ENCODE peak calls at places on chromosomes 4 and X, in five cellular contexts. One of them, this sample, is unnamed.
A peak's percentile ranks its signal among the peaks of the same experiment; 100 is the strongest.

GRCh38 chr4:119683518-119683917 is 54.9 kb upstream of the PDE5A start:
- DNase-seq in spleen: no peak
- DNase-seq in upper lobe of right lung: no peak
- DNase-seq in psoas muscle: no peak
- DNase-seq in uterus: no peak
- DNase-seq in this sample: no peak

GRCh38 chr4:137664416-137664815 is 132.1 kb upstream of the PCDH18 start:
- DNase-seq in upper lobe of right lung: no peak
- DNase-seq in psoas muscle: no peak
- DNase-seq in uterus: no peak
- DNase-seq in spleen: no peak
- DNase-seq in this sample: no peak

GRCh38 chr4:74018771-74019170 is 19.7 kb downstream of the CXCL3 start:
- DNase-seq in uterus: no peak
- DNase-seq in psoas muscle: no peak
- DNase-seq in spleen: no peak
- DNase-seq in upper lobe of right lung: no peak
- DNase-seq in this sample: no peak

GRCh38 chr4:158810487-158811215 is 41.8 kb downstream of the FNIP2 start:
- DNase-seq in uterus: peak; percentile 69
- DNase-seq in upper lobe of right lung: no peak
- DNase-seq in spleen: no peak
- DNase-seq in psoas muscle: peak; percentile 74
- DNase-seq in this sample: peak; percentile 80

GRCh38 chr4:48133668-48134444 is at the start of gene TXK:
- DNase-seq in uterus: no peak
- DNase-seq in spleen: no peak
- DNase-seq in upper lobe of right lung: no peak
- DNase-seq in psoas muscle: no peak
- DNase-seq in this sample: no peak

GRCh38 chr4:168796362-168797106 is 213.5 kb downstream of the CBR4 start:
- DNase-seq in upper lobe of right lung: no peak
- DNase-seq in spleen: no peak
- DNase-seq in uterus: no peak
- DNase-seq in psoas muscle: no peak
- DNase-seq in this sample: no peak

GRCh38 chr4:94469221-94469784 is 17.6 kb downstream of the PDLIM5 start:
- DNase-seq in uterus: no peak
- DNase-seq in psoas muscle: no peak
- DNase-seq in spleen: no peak
- DNase-seq in upper lobe of right lung: no peak
- DNase-seq in this sample: no peak

GRCh38 chr4:7806080-7806630 is 133.5 kb downstream of the AFAP1 start:
- DNase-seq in uterus: peak; percentile 86
- DNase-seq in spleen: peak; percentile 70
- DNase-seq in psoas muscle: peak; percentile 86
- DNase-seq in upper lobe of right lung: peak; percentile 80
- DNase-seq in this sample: peak; percentile 96

GRCh38 chr4:84482564-84483563 is 16.2 kb downstream of the NKX6-1 start:
- DNase-seq in spleen: no peak
- DNase-seq in uterus: no peak
- DNase-seq in upper lobe of right lung: peak; percentile 75
- DNase-seq in psoas muscle: no peak
- DNase-seq in this sample: peak; percentile 75

GRCh38 chr4:38092701-38093100 is 132.5 kb downstream of the PTTG2 start:
- DNase-seq in spleen: no peak
- DNase-seq in uterus: no peak
- DNase-seq in psoas muscle: no peak
- DNase-seq in upper lobe of right lung: no peak
- DNase-seq in this sample: no peak

GRCh38 chrX:75746891-75747639 is 38.0 kb downstream of the MAGEE2 start:
- DNase-seq in spleen: peak; percentile 85
- DNase-seq in uterus: peak; percentile 27
- DNase-seq in upper lobe of right lung: peak; percentile 67
- DNase-seq in psoas muscle: peak; percentile 63
- DNase-seq in this sample: peak; percentile 65

GRCh38 chr4:159105063-159105414 is 2.2 kb downstream of the RAPGEF2 start:
- DNase-seq in upper lobe of right lung: no peak
- DNase-seq in uterus: no peak
- DNase-seq in psoas muscle: no peak
- DNase-seq in spleen: no peak
- DNase-seq in this sample: no peak

GRCh38 chrX:2442694-2443093 is 58.1 kb downstream of the DHRSX start:
- DNase-seq in psoas muscle: no peak
- DNase-seq in upper lobe of right lung: no peak
- DNase-seq in spleen: no peak
- DNase-seq in uterus: no peak
- DNase-seq in this sample: no peak

GRCh38 chr4:138095378-138095777 is 146.8 kb downstream of the SLC7A11 start:
- DNase-seq in psoas muscle: no peak
- DNase-seq in spleen: no peak
- DNase-seq in uterus: no peak
- DNase-seq in upper lobe of right lung: no peak
- DNase-seq in this sample: no peak

GRCh38 chr4:2786152-2786671 is 6.7 kb upstream of the SH3BP2 start:
- DNase-seq in uterus: no peak
- DNase-seq in spleen: peak; percentile 84
- DNase-seq in upper lobe of right lung: no peak
- DNase-seq in psoas muscle: no peak
- DNase-seq in this sample: peak; percentile 72

GRCh38 chr4:87901426-87901825 is 68.7 kb downstream of the MEPE start:
- DNase-seq in upper lobe of right lung: no peak
- DNase-seq in spleen: no peak
- DNase-seq in uterus: no peak
- DNase-seq in psoas muscle: no peak
- DNase-seq in this sample: no peak

GRCh38 chr4:81351653-81352455 is 119.9 kb downstream of the RASGEF1B start:
- DNase-seq in uterus: peak; percentile 55
- DNase-seq in spleen: peak; percentile 78
- DNase-seq in psoas muscle: peak; percentile 68
- DNase-seq in upper lobe of right lung: peak; percentile 66
- DNase-seq in this sample: peak; percentile 66

GRCh38 chr4:61177361-61177760 is 22.8 kb upstream of the ADGRL3 start:
- DNase-seq in uterus: no peak
- DNase-seq in spleen: no peak
- DNase-seq in upper lobe of right lung: no peak
- DNase-seq in psoas muscle: no peak
- DNase-seq in this sample: no peak

GRCh38 chr4:92172203-92172602 is 131.6 kb upstream of the GRID2 start:
- DNase-seq in psoas muscle: no peak
- DNase-seq in uterus: no peak
- DNase-seq in upper lobe of right lung: no peak
- DNase-seq in spleen: no peak
- DNase-seq in this sample: no peak

GRCh38 chr4:172974586-172974985 is 194.0 kb upstream of the GALNT7 start:
- DNase-seq in uterus: no peak
- DNase-seq in psoas muscle: no peak
- DNase-seq in upper lobe of right lung: no peak
- DNase-seq in spleen: no peak
- DNase-seq in this sample: no peak

GRCh38 chr4:151207868-151208267 is 69.1 kb upstream of the PRSS48 start:
- DNase-seq in spleen: no peak
- DNase-seq in upper lobe of right lung: no peak
- DNase-seq in psoas muscle: no peak
- DNase-seq in uterus: no peak
- DNase-seq in this sample: no peak

GRCh38 chr4:52604215-52604614 is 54.9 kb downstream of the USP46 start:
- DNase-seq in psoas muscle: no peak
- DNase-seq in spleen: no peak
- DNase-seq in uterus: no peak
- DNase-seq in upper lobe of right lung: no peak
- DNase-seq in this sample: no peak

GRCh38 chr4:52594961-52595360 is 64.1 kb downstream of the USP46 start:
- DNase-seq in uterus: no peak
- DNase-seq in upper lobe of right lung: no peak
- DNase-seq in psoas muscle: no peak
- DNase-seq in spleen: no peak
- DNase-seq in this sample: no peak

GRCh38 chr4:52606040-52606439 is 53.1 kb downstream of the USP46 start:
- DNase-seq in upper lobe of right lung: no peak
- DNase-seq in spleen: no peak
- DNase-seq in psoas muscle: no peak
- DNase-seq in uterus: no peak
- DNase-seq in this sample: no peak

GRCh38 chr4:52600275-52600674 is 58.8 kb downstream of the USP46 start:
- DNase-seq in upper lobe of right lung: no peak
- DNase-seq in psoas muscle: no peak
- DNase-seq in uterus: no peak
- DNase-seq in spleen: no peak
- DNase-seq in this sample: no peak
- H3K36me3 ChIP-seq in upper lobe of right lung: peaks cover 44% of the 10 kb centered on the region
- H3K36me3 ChIP-seq in psoas muscle: peaks cover 43% of the 10 kb centered on the region
- H3K36me3 ChIP-seq in uterus: no peaks in the 10 kb centered on the region
- H3K36me3 ChIP-seq in spleen: peaks cover 39% of the 10 kb centered on the region
- H3K36me3 ChIP-seq in this sample: no peaks in the 10 kb centered on the region

DNA sequence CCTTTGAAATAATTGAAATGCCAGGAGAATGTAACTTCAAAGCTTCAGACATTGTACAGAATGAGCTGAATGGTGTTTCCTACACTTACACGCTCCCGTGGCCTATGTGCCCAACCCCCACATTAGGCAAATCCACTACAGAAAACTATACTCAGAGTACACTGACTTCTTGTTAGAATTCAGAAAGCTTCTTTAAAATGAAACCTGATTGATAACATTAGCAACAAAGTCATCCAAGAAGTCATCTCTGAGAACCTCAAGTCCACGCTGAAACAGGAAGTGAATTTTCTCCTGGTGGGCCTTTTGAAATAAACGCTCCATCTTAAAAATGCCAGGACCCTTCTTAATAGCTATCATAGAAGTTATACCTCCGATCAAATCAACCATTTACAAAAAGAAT is 136.3 kb downstream of the TSPAN5 start:
- DNase-seq in spleen: no peak
- DNase-seq in uterus: no peak
- DNase-seq in psoas muscle: no peak
- DNase-seq in upper lobe of right lung: no peak
- DNase-seq in this sample: no peak
- H3K4me1 ChIP-seq in spleen: peaks cover 32% of the 10 kb centered on the region
- H3K4me1 ChIP-seq in uterus: peaks cover 5% of the 10 kb centered on the region
- H3K4me1 ChIP-seq in psoas muscle: no peaks in the 10 kb centered on the region
- H3K4me1 ChIP-seq in upper lobe of right lung: no peaks in the 10 kb centered on the region
- H3K4me1 ChIP-seq in this sample: no peaks in the 10 kb centered on the region

DNA sequence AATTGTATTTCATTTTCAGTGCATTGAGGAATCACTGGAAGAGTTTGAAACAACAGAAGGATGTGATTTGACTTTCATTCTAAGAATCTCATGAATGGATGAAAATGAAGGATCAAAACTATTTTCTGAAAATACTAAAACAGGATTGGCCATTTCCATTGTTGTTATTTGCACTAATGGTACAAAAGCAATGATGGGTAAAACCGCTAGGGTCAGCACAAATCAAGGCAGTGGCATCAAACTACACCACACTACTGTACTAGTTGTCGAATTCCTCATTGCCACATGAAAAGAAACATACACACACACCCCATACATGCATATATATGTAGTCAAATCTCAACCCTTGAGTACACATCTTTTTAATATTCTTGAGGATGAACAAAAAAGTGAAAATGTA is 24.7 kb upstream of the CENPVL3 start:
- DNase-seq in spleen: no peak
- DNase-seq in uterus: no peak
- DNase-seq in psoas muscle: no peak
- DNase-seq in upper lobe of right lung: no peak
- DNase-seq in this sample: no peak
- H3K36me3 ChIP-seq in spleen: no peaks in the 10 kb centered on the region
- H3K36me3 ChIP-seq in uterus: no peaks in the 10 kb centered on the region
- H3K36me3 ChIP-seq in psoas muscle: no peaks in the 10 kb centered on the region
- H3K36me3 ChIP-seq in upper lobe of right lung: no peaks in the 10 kb centered on the region
- H3K36me3 ChIP-seq in this sample: no peaks in the 10 kb centered on the region

GRCh38 chr4:188076169-188076568 is 33.2 kb downstream of the TRIML2 start:
- DNase-seq in uterus: no peak
- DNase-seq in psoas muscle: no peak
- DNase-seq in spleen: no peak
- DNase-seq in upper lobe of right lung: no peak
- DNase-seq in this sample: no peak
- H3K4me1 ChIP-seq in uterus: no peaks in the 10 kb centered on the region
- H3K4me1 ChIP-seq in psoas muscle: no peaks in the 10 kb centered on the region
- H3K4me1 ChIP-seq in spleen: no peaks in the 10 kb centered on the region
- H3K4me1 ChIP-seq in upper lobe of right lung: no peaks in the 10 kb centered on the region
- H3K4me1 ChIP-seq in this sample: no peaks in the 10 kb centered on the region

GRCh38 chr4:17492876-17493275 is 19.0 kb downstream of the QDPR start:
- DNase-seq in psoas muscle: no peak
- DNase-seq in spleen: no peak
- DNase-seq in uterus: no peak
- DNase-seq in upper lobe of right lung: no peak
- DNase-seq in this sample: no peak
- H3K36me3 ChIP-seq in psoas muscle: peaks cover 76% of the 10 kb centered on the region
- H3K36me3 ChIP-seq in spleen: peaks cover 62% of the 10 kb centered on the region
- H3K36me3 ChIP-seq in uterus: no peaks in the 10 kb centered on the region
- H3K36me3 ChIP-seq in upper lobe of right lung: peaks cover 49% of the 10 kb centered on the region
- H3K36me3 ChIP-seq in this sample: peaks cover 22% of the 10 kb centered on the region

GRCh38 chrX:112642349-112642748 is 37.4 kb downstream of the LHFPL1 start:
- DNase-seq in upper lobe of right lung: no peak
- DNase-seq in spleen: no peak
- DNase-seq in uterus: peak; percentile 16
- DNase-seq in psoas muscle: no peak
- DNase-seq in this sample: no peak

GRCh38 chrX:112643721-112644120 is 36.0 kb downstream of the LHFPL1 start:
- DNase-seq in spleen: no peak
- DNase-seq in psoas muscle: no peak
- DNase-seq in uterus: no peak
- DNase-seq in upper lobe of right lung: no peak
- DNase-seq in this sample: no peak

GRCh38 chrX:112646651-112647050 is 33.1 kb downstream of the LHFPL1 start:
- DNase-seq in uterus: no peak
- DNase-seq in spleen: no peak
- DNase-seq in psoas muscle: no peak
- DNase-seq in upper lobe of right lung: no peak
- DNase-seq in this sample: no peak

GRCh38 chrX:112644713-112645112 is 35.0 kb downstream of the LHFPL1 start:
- DNase-seq in uterus: no peak
- DNase-seq in upper lobe of right lung: no peak
- DNase-seq in spleen: no peak
- DNase-seq in psoas muscle: no peak
- DNase-seq in this sample: no peak

DNA sequence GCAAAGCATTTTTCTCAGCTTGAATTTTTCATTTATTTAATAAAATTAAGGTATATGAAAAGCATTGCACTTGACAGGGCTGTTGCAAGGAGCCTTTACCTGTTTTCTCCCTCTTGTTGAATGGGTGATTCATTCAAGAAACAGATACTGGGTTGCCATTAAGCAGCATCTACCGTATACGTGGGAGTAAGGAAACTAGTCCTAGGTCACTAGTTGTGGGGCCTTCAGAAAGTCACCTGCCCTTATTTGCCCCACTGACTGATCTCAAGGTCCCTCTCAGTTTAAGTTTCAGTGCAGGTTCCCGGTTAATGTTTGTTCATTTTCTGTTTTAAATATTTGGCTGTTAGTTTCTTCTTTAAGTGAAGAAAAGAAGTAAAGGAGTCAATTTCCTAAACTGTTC is 34.0 kb downstream of the LHFPL1 start:
- DNase-seq in spleen: no peak
- DNase-seq in uterus: no peak
- DNase-seq in upper lobe of right lung: no peak
- DNase-seq in psoas muscle: no peak
- DNase-seq in this sample: no peak
- H3K4me1 ChIP-seq in spleen: no peaks in the 10 kb centered on the region
- H3K4me1 ChIP-seq in uterus: no peaks in the 10 kb centered on the region
- H3K4me1 ChIP-seq in upper lobe of right lung: no peaks in the 10 kb centered on the region
- H3K4me1 ChIP-seq in psoas muscle: no peaks in the 10 kb centered on the region
- H3K4me1 ChIP-seq in this sample: no peaks in the 10 kb centered on the region